ENCODE peak calls at places on chromosomes 16 and 17, in seven cellular contexts. R, N, Y, T, K, A and G are unnamed samples.

GRCh38 chr16:51508813-51509212 is 357.7 kb upstream of the SALL1 start:
- DNase-seq in A (no peak), T (peak; percentile 78), Y (peak; percentile 76), K (no peak), R (peak; percentile 15), N (no peak), G (no peak)

GRCh38 chr17:44587339-44587738 is 30.1 kb downstream of the FZD2 start:
- DNase-seq in Y (peak; percentile 94), R (peak; percentile 49), K (no peak), T (peak; percentile 94), N (peak; percentile 92), A (peak; percentile 47), G (no peak)

GRCh38 chr17:1961187-1961586 is 63.9 kb downstream of the RTN4RL1 start:
- DNase-seq in A (no peak), K (no peak), N (no peak), Y (peak; percentile 18), T (no peak), R (no peak), G (no peak)

GRCh38 chr17:82049521-82049971 is 2.1 kb downstream of the RFNG start:
- DNase-seq in T (no peak), N (no peak), K (no peak), Y (no peak), R (no peak), A (no peak), G (no peak)

GRCh38 chr17:75036643-75037268 is 10.0 kb downstream of the ATP5PD start:
- DNase-seq in T (peak; percentile 82), K (peak; percentile 67), R (no peak), A (peak; percentile 78), N (peak; percentile 88), Y (peak; percentile 86), G (no peak)

GRCh38 chr17:30824002-30824355 is 513 bp downstream of the CRLF3 start:
- DNase-seq in K (no peak), T (no peak), R (no peak), A (peak; percentile 11), N (no peak), Y (no peak), G (no peak)

GRCh38 chr16:70632273-70632672 is 14.1 kb upstream of the IL34 start:
- DNase-seq in T (no peak), R (no peak), Y (no peak), A (no peak), K (no peak), N (no peak), G (no peak)

GRCh38 chr16:67660564-67661028 is at the start of gene PARD6A:
- DNase-seq in N (peak; percentile 97), Y (peak; percentile 98), A (peak; percentile 96), R (peak; percentile 91), K (peak; percentile 84), T (peak; percentile 92), G (no peak)

GRCh38 chr17:19672009-19672837 is 23.7 kb downstream of the ALDH3A2 start:
- DNase-seq in Y (no peak), A (peak; percentile 65), N (peak; percentile 95), K (no peak), R (no peak), T (peak; percentile 61), G (no peak)

GRCh38 chr17:82065193-82065637 is 389 bp downstream of the DUS1L start:
- DNase-seq in A (no peak), K (no peak), T (peak; percentile 25), N (peak; percentile 44), Y (peak; percentile 31), R (no peak), G (no peak)

GRCh38 chr17:37571674-37572073 is 37.5 kb downstream of the SYNRG start:
- DNase-seq in K (no peak), N (no peak), R (no peak), T (no peak), Y (no peak), A (no peak), G (no peak)

GRCh38 chr16:30067584-30067916 is 2.0 kb downstream of the ALDOA start:
- DNase-seq in K (no peak), T (no peak), N (no peak), R (no peak), A (no peak), Y (no peak), G (no peak)
- H3K4me3 ChIP-seq in K (peak overlapping the region; percentile 87), T (peak overlapping the region; percentile 97), N (peak overlapping the region; percentile 96), R (peak overlapping the region; percentile 97), A (no peak overlapping the region), Y (peak overlapping the region; percentile 85), G (peak overlapping the region; percentile 100)

GRCh38 chr16:54538241-54538640 is 251.7 kb upstream of the IRX3 start:
- DNase-seq in N (no peak), T (peak; percentile 20), A (no peak), K (no peak), Y (no peak), R (no peak), G (no peak)
- TF ChIP-seq CTCF in N (no peak), T (peak; percentile 49), A (no peak), K (no peak), Y (no peak), R (no peak), G (no peak)

GRCh38 chr17:42992872-42993271 is 5.3 kb upstream of the RPL27 start:
- DNase-seq in T (no peak), N (no peak), Y (no peak), A (no peak), K (no peak), R (no peak), G (no peak)

GRCh38 chr17:42999003-42999525 is 845 bp downstream of the RPL27 start:
- DNase-seq in T (no peak), K (no peak), R (no peak), Y (no peak), A (no peak), N (no peak), G (no peak)

GRCh38 chr17:42997984-42998938 is at the start of gene RPL27:
- DNase-seq in N (peak; percentile 99), K (peak; percentile 97), Y (peak; percentile 100), A (peak; percentile 100), R (peak; percentile 100), T (peak; percentile 100), G (peak; percentile 98)

GRCh38 chr17:42997390-42997983 is 732 bp upstream of the RPL27 start:
- DNase-seq in N (no peak), K (no peak), T (no peak), Y (no peak), A (no peak), R (no peak), G (no peak)
- H3K4me3 ChIP-seq in N (no peak overlapping the region), K (peak overlapping the region; percentile 51), T (peak overlapping the region; percentile 41), Y (peak overlapping the region; percentile 17), A (no peak overlapping the region), R (peak overlapping the region; percentile 28), G (peak overlapping the region; percentile 6)

GRCh38 chr17:48066192-48066591 is 18.0 kb downstream of the NFE2L1 start:
- DNase-seq in A (no peak), R (no peak), N (no peak), K (no peak), T (no peak), Y (no peak), G (no peak)
- TF ChIP-seq CTCF in A (no peak), R (no peak), N (no peak), K (no peak), T (no peak), Y (no peak), G (no peak)

DNA sequence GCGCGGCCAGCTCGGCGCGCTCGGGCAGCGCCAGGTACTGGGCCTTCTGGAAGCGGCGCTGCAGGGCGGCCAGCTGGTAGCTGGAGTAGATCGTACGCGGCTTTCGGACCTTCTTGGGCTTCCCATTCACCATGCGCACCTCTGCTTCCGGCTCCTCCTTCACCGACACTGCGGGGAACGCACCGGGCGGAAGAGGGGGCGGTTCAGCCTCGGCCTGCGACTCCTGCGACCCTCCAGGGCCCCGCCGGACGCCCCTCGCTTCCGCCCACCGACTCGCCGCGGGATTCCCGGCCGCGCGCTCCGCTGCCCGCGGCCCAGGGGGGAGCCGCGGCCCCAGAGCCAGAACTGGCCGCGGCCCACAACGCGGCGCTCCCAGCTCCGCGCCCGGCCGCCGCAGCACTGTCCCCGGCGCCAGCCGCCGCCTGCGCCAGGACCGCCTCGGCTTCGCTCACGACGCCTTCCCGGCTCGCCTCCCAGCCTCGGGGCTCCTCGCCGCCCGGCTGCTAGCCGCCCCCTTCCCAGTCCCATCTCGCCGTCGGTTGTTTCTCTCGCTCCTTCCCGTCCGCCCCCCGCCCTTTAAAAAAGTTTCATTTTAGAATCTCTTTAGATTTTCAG is 1.5 kb downstream of the DLX3 start:
- DNase-seq in Y (peak; percentile 11), K (no peak), T (no peak), R (no peak), A (no peak), N (peak; percentile 26), G (no peak)
- H3K4me3 ChIP-seq in Y (peak overlapping the region; percentile 29), K (peak overlapping the region; percentile 75), T (peak overlapping the region; percentile 24), R (peak overlapping the region; percentile 38), A (peak overlapping the region; percentile 4), N (peak overlapping the region; percentile 15), G (peak overlapping the region; percentile 39)

GRCh38 chr17:58541249-58541648 is 26.8 kb upstream of the MTMR4 start:
- DNase-seq in R (no peak), Y (no peak), N (no peak), A (no peak), K (no peak), T (no peak), G (peak; percentile 65)
- TF ChIP-seq CTCF in R (peak; percentile 35), Y (peak; percentile 48), N (no peak), A (no peak), K (no peak), T (peak; percentile 23), G (no peak)

GRCh38 chr17:32876414-32877163 is at the start of gene MYO1D:
- DNase-seq in A (peak; percentile 86), K (peak; percentile 68), T (no peak), N (peak; percentile 60), R (no peak), Y (no peak), G (no peak)

GRCh38 chr17:32877164-32877764 is 340 bp upstream of the MYO1D start:
- DNase-seq in N (peak; percentile 94), Y (peak; percentile 92), R (peak; percentile 23), A (peak; percentile 93), T (peak; percentile 86), K (peak; percentile 87), G (no peak)

GRCh38 chr17:32875904-32876413 is 965 bp downstream of the MYO1D start:
- DNase-seq in T (peak; percentile 45), K (no peak), N (no peak), Y (peak; percentile 33), R (no peak), A (no peak), G (no peak)

GRCh38 chr17:32873114-32873513 is 3.8 kb downstream of the MYO1D start:
- DNase-seq in R (no peak), Y (no peak), K (no peak), N (no peak), T (no peak), A (no peak), G (no peak)

GRCh38 chr17:32875230-32875903 is 1.6 kb downstream of the MYO1D start:
- DNase-seq in A (no peak), N (no peak), K (no peak), T (no peak), R (no peak), Y (no peak), G (no peak)
- H3K4me3 ChIP-seq in A (no peak overlapping the region), N (no peak overlapping the region), K (peak overlapping the region; percentile 100), T (peak overlapping the region; percentile 83), R (no peak overlapping the region), Y (peak overlapping the region; percentile 91), G (peak overlapping the region; percentile 75)